ENCODE peak calls at places on chromosomes 11 and 22, in six cellular contexts. N is MV-4-11; Q is skeletal muscle cell; B is H9; T is fibroblast of the conjunctiva; Z is CD8-positive, alpha-beta T cell. J is an unnamed sample.

GRCh38 chr22:38513063-38513462 is 7.0 kb upstream of the DDX17 start:
- DNase-seq in T (no peak), N (no peak), Q (no peak), Z (peak; percentile 68), B (peak; percentile 80), J (peak; percentile 44)

GRCh38 chr11:94793822-94794221 is 25.7 kb downstream of the AMOTL1 start:
- DNase-seq in N (no peak), B (no peak), Q (peak; percentile 37), Z (no peak), T (no peak), J (no peak)

GRCh38 chr11:79236541-79236971 is 204.3 kb downstream of the TENM4 start:
- DNase-seq in B (no peak), N (no peak), Z (no peak), T (peak; percentile 14), Q (peak; percentile 97), J (no peak)

GRCh38 chr11:58919561-58919960 is 19.7 kb upstream of the GLYATL1 start:
- DNase-seq in Q (no peak), Z (no peak), N (no peak), B (no peak), T (no peak), J (no peak)

GRCh38 chr11:84103096-84103495 is 816.9 kb upstream of the CCDC90B start:
- DNase-seq in N (no peak), B (no peak), Z (no peak), T (no peak), Q (no peak), J (no peak)

GRCh38 chr22:40668611-40669390 is 10.5 kb upstream of the MCHR1 start:
- DNase-seq in T (no peak), B (no peak), Q (peak; percentile 67), N (peak; percentile 57), Z (no peak), J (peak; percentile 31)

GRCh38 chr11:78061921-78062311 is 1.7 kb upstream of the THRSP start:
- DNase-seq in N (no peak), Z (no peak), Q (no peak), T (no peak), B (no peak), J (no peak)

GRCh38 chr11:88164320-88164719 is 10.9 kb downstream of the RAB38 start:
- DNase-seq in B (no peak), N (no peak), T (no peak), Z (no peak), Q (no peak), J (no peak)

GRCh38 chr11:46352063-46352841 is 5.0 kb downstream of the DGKZ start:
- DNase-seq in T (no peak), B (peak; percentile 82), Z (peak; percentile 85), Q (no peak), N (peak; percentile 14), J (peak; percentile 80)

GRCh38 chr11:113615098-113615497 is 91.0 kb downstream of the TMPRSS5 start:
- DNase-seq in N (no peak), B (no peak), Q (no peak), Z (no peak), T (no peak), J (no peak)

GRCh38 chr11:61148016-61148640 is 13.1 kb downstream of the VPS37C start:
- DNase-seq in Z (no peak), N (no peak), T (no peak), B (no peak), Q (no peak), J (no peak)

GRCh38 chr11:12008790-12009616 is 577 bp upstream of the DKK3 start:
- DNase-seq in T (no peak), Q (no peak), N (no peak), Z (no peak), B (peak; percentile 89), J (no peak)

GRCh38 chr11:58575377-58576020 is at the start of gene LPXN:
- DNase-seq in N (peak; percentile 91), T (no peak), Q (no peak), Z (peak; percentile 77), B (no peak), J (peak; percentile 54)

GRCh38 chr11:125468852-125469251 is 27.2 kb downstream of the FEZ1 start:
- DNase-seq in Z (no peak), N (no peak), T (no peak), Q (no peak), B (no peak), J (no peak)

GRCh38 chr11:44754876-44755552 is 28.3 kb downstream of the TSPAN18 start:
- DNase-seq in Z (no peak), Q (no peak), B (peak; percentile 52), T (no peak), N (no peak), J (no peak)

J was measured in activated CD4-positive, alpha-beta memory T cell treated with anti-CD3 and anti-CD28 coated beads, Interleukin-2, amount 10 ng/mL, durations not matched to agents 7 days and 5 days.